ENCODE peak calls at places on chromosomes 11 and 22, in nine cellular contexts. E, V, F, Z, H, W, B, P and M are unnamed samples. For H3K4me1, the result is how much of the 10 kb centered on the place peaks cover.

GRCh38 chr22:22753526-22754267 is 109.3 kb downstream of the GGTLC2 start:
- DNase-seq in E (peak), V (peak), F (peak), Z (peak), H (peak), W (peak), B (peak), P (peak), M (peak)

GRCh38 chr11:64340671-64341335 is 799 bp downstream of the CCDC88B start:
- DNase-seq in E (peak), V (peak), F (peak), Z (no peak), H (no peak), W (peak), B (peak), P (no peak), M (peak)

GRCh38 chr22:38754247-38755154 is 1.3 kb downstream of the SUN2 start:
- DNase-seq in E (peak), V (peak), F (peak), Z (peak), H (peak), W (peak), B (no peak), P (peak), M (no peak)

GRCh38 chr22:26161746-26162145 is 7.5 kb upstream of the SEZ6L start:
- DNase-seq in E (no peak), V (no peak), F (no peak), Z (no peak), H (no peak), W (no peak), B (no peak), P (no peak), M (no peak)

GRCh38 chr11:14972581-14973490 is 685 bp upstream of the CALCA start:
- DNase-seq in E (no peak), V (no peak), F (no peak), Z (no peak), H (no peak), W (no peak), B (no peak), P (no peak), M (no peak)

GRCh38 chr11:26227311-26227710 is 104.6 kb upstream of the ANO3 start:
- DNase-seq in E (no peak), V (no peak), F (no peak), Z (peak), H (no peak), W (no peak), B (no peak), P (no peak), M (peak)

GRCh38 chr11:111194789-111195188 is 50.7 kb upstream of the POU2AF2 start:
- DNase-seq in E (no peak), V (no peak), F (no peak), Z (peak), H (no peak), W (no peak), B (no peak), P (no peak), M (no peak)

GRCh38 chr11:25625094-25625493 is 706.8 kb upstream of the ANO3 start:
- DNase-seq in E (no peak), V (no peak), F (no peak), Z (no peak), H (no peak), W (no peak), B (no peak), P (no peak), M (no peak)

GRCh38 chr11:116702772-116703360 is 69.9 kb downstream of the BUD13 start:
- DNase-seq in E (no peak), V (no peak), F (no peak), Z (no peak), H (no peak), W (no peak), B (no peak), P (no peak), M (no peak)

GRCh38 chr11:116701876-116702275 is 70.9 kb downstream of the BUD13 start:
- DNase-seq in E (no peak), V (no peak), F (no peak), Z (no peak), H (no peak), W (no peak), B (no peak), P (no peak), M (no peak)

GRCh38 chr11:116700586-116701220 is 72.1 kb downstream of the BUD13 start:
- DNase-seq in E (no peak), V (peak), F (no peak), Z (no peak), H (no peak), W (no peak), B (no peak), P (no peak), M (no peak)

GRCh38 chr11:116703421-116703820 is 69.4 kb downstream of the BUD13 start:
- DNase-seq in E (peak), V (no peak), F (no peak), Z (peak), H (no peak), W (no peak), B (peak), P (no peak), M (no peak)

GRCh38 chr11:116701297-116701801 is 71.4 kb downstream of the BUD13 start:
- DNase-seq in E (no peak), V (peak), F (no peak), Z (no peak), H (no peak), W (no peak), B (no peak), P (no peak), M (no peak)
- H3K4me1 ChIP-seq in E (under half), V (under half), F (under half), Z (under half), H (under half), W (under half), B (under half), P (under half), M (under half)

DNA sequence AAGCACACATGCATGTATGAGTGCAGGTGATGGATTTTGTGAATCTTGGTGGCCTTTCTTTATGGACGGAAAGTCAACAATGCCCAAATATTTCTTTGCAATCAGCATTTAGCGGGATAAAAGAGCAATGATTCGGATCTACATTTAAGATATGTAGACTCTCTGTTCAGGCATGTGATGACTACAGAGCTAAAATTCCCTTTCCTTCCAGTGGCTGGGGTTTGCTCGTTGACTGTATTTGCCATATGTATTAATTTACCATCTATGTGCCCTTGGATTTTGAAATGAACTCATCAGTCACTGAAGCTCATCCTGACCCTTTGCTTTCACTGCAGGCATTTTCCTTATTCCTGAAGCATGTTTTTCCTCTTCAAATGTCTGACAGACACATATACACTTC is 13.6 kb downstream of the BLID start:
- DNase-seq in E (no peak), V (no peak), F (no peak), Z (no peak), H (no peak), W (no peak), B (no peak), P (no peak), M (no peak)
- H3K4me3 ChIP-seq in E (no peak), V (peak), F (no peak), Z (no peak), H (no peak), W (no peak), B (no peak), P (no peak), M (no peak)

GRCh38 chr11:114074546-114075342 is 15.2 kb downstream of the ZBTB16 start:
- DNase-seq in E (no peak), V (no peak), F (no peak), Z (no peak), H (no peak), W (no peak), B (no peak), P (no peak), M (no peak)
- H3K4me1 ChIP-seq in E (under half), V (half or more), F (under half), Z (under half), H (half or more), W (under half), B (half or more), P (half or more), M (under half)

DNA sequence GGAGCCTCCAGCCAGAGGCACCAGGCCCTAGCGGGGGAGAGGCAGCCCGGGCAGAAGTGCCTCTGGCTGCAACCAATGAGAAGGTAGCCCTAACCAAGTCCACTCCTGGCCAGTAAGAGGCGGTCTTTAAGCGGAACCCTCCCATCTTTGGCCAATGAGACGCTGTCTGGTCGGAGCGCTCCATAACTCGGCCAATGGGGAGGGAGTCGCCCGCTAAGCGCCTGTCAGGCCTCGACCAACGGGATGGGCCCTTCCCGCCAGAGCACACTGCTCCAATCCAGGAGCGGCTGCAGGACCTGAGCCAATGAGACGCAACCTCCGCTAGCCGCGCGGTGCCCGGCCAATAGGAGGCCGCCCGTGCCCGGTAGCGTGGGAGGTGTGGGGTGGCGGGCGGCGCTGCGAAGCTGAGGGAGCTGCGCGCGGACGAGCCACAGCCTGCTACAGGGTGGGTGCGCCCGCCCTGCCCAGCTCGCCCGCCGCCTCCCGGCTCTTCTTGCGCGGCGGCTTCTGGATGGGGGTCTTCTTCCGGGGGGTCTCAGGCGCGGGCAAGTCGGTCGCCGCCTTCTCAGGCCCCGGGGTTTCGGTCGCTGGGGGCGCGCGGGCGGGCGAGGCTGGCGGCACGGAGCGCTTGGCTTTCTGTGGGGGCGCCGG is 12.6 kb downstream of the SCARF2 start:
- DNase-seq in E (no peak), V (no peak), F (no peak), Z (no peak), H (no peak), W (no peak), B (no peak), P (peak), M (no peak)
- H3K4me3 ChIP-seq in E (no peak), V (no peak), F (peak), Z (no peak), H (peak), W (no peak), B (no peak), P (peak), M (no peak)

GRCh38 chr11:124152770-124153407 is 30.3 kb upstream of the OR10D3 start:
- DNase-seq in E (no peak), V (no peak), F (no peak), Z (no peak), H (no peak), W (no peak), B (no peak), P (no peak), M (no peak)
- H3K4me1 ChIP-seq in E (under half), V (under half), F (under half), Z (under half), H (under half), W (under half), B (under half), P (under half), M (under half)

GRCh38 chr22:32407936-32408335 is 4.1 kb downstream of the RTCB start:
- DNase-seq in E (no peak), V (no peak), F (peak), Z (no peak), H (no peak), W (no peak), B (no peak), P (no peak), M (no peak)

GRCh38 chr22:32411388-32411787 is 659 bp downstream of the RTCB start:
- DNase-seq in E (no peak), V (no peak), F (peak), Z (peak), H (no peak), W (peak), B (no peak), P (no peak), M (no peak)

GRCh38 chr22:32411829-32412592 is at the start of gene RTCB:
- DNase-seq in E (peak), V (peak), F (peak), Z (peak), H (peak), W (peak), B (peak), P (peak), M (peak)

GRCh38 chr22:32409977-32410376 is 2.1 kb downstream of the RTCB start:
- DNase-seq in E (no peak), V (no peak), F (peak), Z (no peak), H (no peak), W (no peak), B (no peak), P (no peak), M (no peak)

GRCh38 chr22:32410459-32410858 is 1.6 kb downstream of the RTCB start:
- DNase-seq in E (no peak), V (no peak), F (no peak), Z (no peak), H (no peak), W (no peak), B (no peak), P (no peak), M (no peak)
- H3K4me3 ChIP-seq in E (peak), V (peak), F (no peak), Z (no peak), H (peak), W (peak), B (no peak), P (peak), M (no peak)

GRCh38 chr22:24138649-24139420 is 42.5 kb upstream of the SUSD2 start:
- DNase-seq in E (no peak), V (no peak), F (no peak), Z (no peak), H (no peak), W (no peak), B (no peak), P (no peak), M (no peak)
- H3K4me1 ChIP-seq in E (under half), V (under half), F (under half), Z (under half), H (under half), W (under half), B (under half), P (half or more), M (under half)

GRCh38 chr11:94771390-94771789 is 3.2 kb downstream of the AMOTL1 start:
- DNase-seq in E (no peak), V (no peak), F (no peak), Z (no peak), H (no peak), W (no peak), B (no peak), P (no peak), M (no peak)

GRCh38 chr11:94769897-94770296 is 1.7 kb downstream of the AMOTL1 start:
- DNase-seq in E (no peak), V (no peak), F (no peak), Z (no peak), H (peak), W (no peak), B (no peak), P (no peak), M (no peak)

GRCh38 chr11:94768602-94769511 is 701 bp downstream of the AMOTL1 start:
- DNase-seq in E (no peak), V (peak), F (peak), Z (peak), H (peak), W (no peak), B (peak), P (peak), M (no peak)

GRCh38 chr11:94771951-94772350 is 3.8 kb downstream of the AMOTL1 start:
- DNase-seq in E (no peak), V (no peak), F (no peak), Z (no peak), H (no peak), W (no peak), B (no peak), P (no peak), M (no peak)

GRCh38 chr11:94770563-94771120 is 2.5 kb downstream of the AMOTL1 start:
- DNase-seq in E (no peak), V (no peak), F (no peak), Z (no peak), H (no peak), W (no peak), B (no peak), P (no peak), M (no peak)
- H3K4me3 ChIP-seq in E (no peak), V (peak), F (peak), Z (peak), H (peak), W (no peak), B (no peak), P (peak), M (no peak)